ENCODE peak calls at places on chromosomes 5 and 9, in nine cellular contexts. J, R, X, I, F, Y, Q, S and H are unnamed samples. For H3K4me1, the result is how much of the 10 kb centered on the place peaks cover.

GRCh38 chr5:73757421-73757820 is 131.4 kb downstream of the ARHGEF28 start:
- DNase-seq in F (no peak), I (no peak), J (no peak), Y (no peak), X (no peak), Q (no peak), R (no peak), S (no peak), H (no peak)

GRCh38 chr9:124279531-124280175 is 21.9 kb downstream of the NEK6 start:
- DNase-seq in F (no peak), Y (no peak), Q (no peak), R (no peak), J (no peak), I (no peak), X (no peak), S (no peak), H (no peak)

GRCh38 chr9:114319147-114319546 is 3.8 kb upstream of the ORM1 start:
- DNase-seq in J (peak), Q (no peak), I (no peak), X (no peak), Y (no peak), S (no peak), R (no peak), F (peak), H (no peak)

GRCh38 chr5:85049020-85049419 is 664.3 kb upstream of the EDIL3 start:
- DNase-seq in Y (no peak), I (no peak), X (peak), Q (no peak), R (no peak), J (no peak), S (no peak), F (no peak), H (no peak)

GRCh38 chr5:149227168-149227826 is 44.4 kb upstream of the AFAP1L1 start:
- DNase-seq in S (no peak), J (no peak), F (no peak), Y (no peak), R (no peak), I (no peak), Q (no peak), X (peak), H (no peak)

GRCh38 chr9:100724932-100725331 is 147.1 kb downstream of the CAVIN4 start:
- DNase-seq in R (no peak), Y (no peak), X (no peak), Q (no peak), S (no peak), J (no peak), F (no peak), I (no peak), H (no peak)

GRCh38 chr9:17742065-17742464 is 163.2 kb downstream of the SH3GL2 start:
- DNase-seq in X (no peak), S (peak), R (no peak), F (no peak), I (no peak), Y (no peak), Q (no peak), J (no peak), H (no peak)

GRCh38 chr5:179497636-179498365 is 52.6 kb upstream of the RUFY1 start:
- DNase-seq in Y (no peak), F (no peak), J (no peak), Q (no peak), S (no peak), X (no peak), I (no peak), R (no peak), H (no peak)

GRCh38 chr9:82170079-82170662 is 181.6 kb downstream of the SPATA31D1 start:
- DNase-seq in Q (no peak), I (no peak), J (no peak), X (no peak), R (no peak), Y (no peak), S (no peak), F (no peak), H (no peak)

GRCh38 chr5:158154226-158155005 is 295.5 kb upstream of the CLINT1 start:
- DNase-seq in Y (no peak), Q (no peak), S (no peak), X (no peak), F (peak), I (no peak), J (no peak), R (no peak), H (no peak)

GRCh38 chr9:38066907-38067610 is 2.0 kb downstream of the SHB start:
- DNase-seq in I (no peak), R (no peak), Q (peak), S (no peak), F (peak), X (no peak), J (peak), Y (no peak), H (peak)

GRCh38 chr5:72468606-72469005 is 38.6 kb downstream of the ZNF366 start:
- DNase-seq in X (no peak), F (no peak), J (no peak), Y (peak), Q (no peak), I (no peak), R (no peak), S (no peak), H (no peak)

GRCh38 chr5:159133041-159133741 is 33.5 kb upstream of the EBF1 start:
- DNase-seq in R (no peak), Q (no peak), X (peak), F (no peak), J (no peak), Y (peak), S (no peak), I (peak), H (no peak)

GRCh38 chr5:32115985-32116384 is 58.1 kb downstream of the GOLPH3 start:
- DNase-seq in X (no peak), S (no peak), F (no peak), I (peak), Q (no peak), J (no peak), Y (no peak), R (no peak), H (no peak)

GRCh38 chr5:34511915-34512314 is 144.2 kb upstream of the RAI14 start:
- DNase-seq in X (no peak), R (peak), Y (no peak), Q (no peak), F (peak), J (peak), I (no peak), S (no peak), H (no peak)
- H3K27ac ChIP-seq in X (no peak), R (peak), Y (no peak), Q (peak), F (peak), J (no peak), I (no peak), S (no peak), H (peak)

DNA sequence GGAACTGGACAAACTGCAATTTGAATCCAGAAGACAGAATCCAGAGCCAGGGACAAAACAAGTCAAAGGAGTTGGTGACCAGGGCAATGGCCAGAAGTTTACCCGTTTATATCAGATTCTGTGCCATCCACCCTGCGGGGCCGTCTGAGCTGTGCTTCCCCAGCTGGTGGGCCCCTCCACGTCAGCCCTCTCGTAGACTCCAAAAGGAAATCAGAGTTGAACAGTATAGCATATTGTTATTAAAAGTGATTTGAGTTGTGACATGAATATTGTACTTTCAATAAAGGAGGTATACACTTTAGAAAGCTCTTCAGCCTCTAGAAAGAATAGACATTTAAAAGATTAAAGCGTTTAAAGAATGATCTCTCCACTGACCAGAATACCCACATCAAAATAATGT is 102.4 kb downstream of the NFIB start:
- DNase-seq in I (no peak), S (no peak), Y (no peak), X (no peak), R (no peak), F (no peak), J (no peak), Q (no peak), H (no peak)
- H3K4me1 ChIP-seq in I (half or more), S (under half), Y (under half), X (under half), R (under half), F (under half), J (under half), Q (half or more), H (under half)

DNA sequence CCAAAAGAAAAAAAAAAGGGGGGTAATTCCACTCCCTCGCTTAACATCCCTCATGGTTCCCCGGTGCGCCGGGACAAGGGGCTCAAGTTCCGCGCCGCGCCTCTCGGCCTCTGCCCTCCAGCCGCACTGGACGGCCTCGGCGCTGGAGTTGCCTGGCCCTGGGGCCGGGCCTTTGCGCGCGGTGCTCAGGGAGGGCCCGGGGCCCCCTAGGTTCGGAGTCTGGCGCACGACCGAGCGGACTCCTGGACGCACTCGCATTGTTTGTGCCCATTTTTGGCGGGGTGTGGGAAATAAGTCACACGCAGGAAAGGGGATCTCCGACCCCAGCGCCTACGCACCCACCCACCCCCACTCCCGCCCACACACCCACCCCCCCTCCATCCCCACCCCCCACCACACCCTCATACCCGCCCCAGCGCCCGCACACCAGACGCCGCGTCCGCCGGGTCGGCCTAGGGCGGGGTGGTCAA is 381 bp downstream of the MED22 start:
- DNase-seq in X (no peak), Q (no peak), F (no peak), I (no peak), Y (peak), S (no peak), R (no peak), J (peak), H (peak)
- TF ChIP-seq EP300 in X (no peak), Q (no peak), F (no peak), I (no peak), Y (no peak), S (no peak), R (no peak), J (no peak), H (no peak)

GRCh38 chr5:139481580-139482049 is 943 bp downstream of the STING1 start:
- DNase-seq in Q (no peak), X (no peak), S (no peak), J (peak), I (no peak), Y (peak), R (no peak), F (peak), H (peak)
- H3K27ac ChIP-seq in Q (peak), X (no peak), S (no peak), J (peak), I (no peak), Y (peak), R (peak), F (peak), H (peak)

DNA sequence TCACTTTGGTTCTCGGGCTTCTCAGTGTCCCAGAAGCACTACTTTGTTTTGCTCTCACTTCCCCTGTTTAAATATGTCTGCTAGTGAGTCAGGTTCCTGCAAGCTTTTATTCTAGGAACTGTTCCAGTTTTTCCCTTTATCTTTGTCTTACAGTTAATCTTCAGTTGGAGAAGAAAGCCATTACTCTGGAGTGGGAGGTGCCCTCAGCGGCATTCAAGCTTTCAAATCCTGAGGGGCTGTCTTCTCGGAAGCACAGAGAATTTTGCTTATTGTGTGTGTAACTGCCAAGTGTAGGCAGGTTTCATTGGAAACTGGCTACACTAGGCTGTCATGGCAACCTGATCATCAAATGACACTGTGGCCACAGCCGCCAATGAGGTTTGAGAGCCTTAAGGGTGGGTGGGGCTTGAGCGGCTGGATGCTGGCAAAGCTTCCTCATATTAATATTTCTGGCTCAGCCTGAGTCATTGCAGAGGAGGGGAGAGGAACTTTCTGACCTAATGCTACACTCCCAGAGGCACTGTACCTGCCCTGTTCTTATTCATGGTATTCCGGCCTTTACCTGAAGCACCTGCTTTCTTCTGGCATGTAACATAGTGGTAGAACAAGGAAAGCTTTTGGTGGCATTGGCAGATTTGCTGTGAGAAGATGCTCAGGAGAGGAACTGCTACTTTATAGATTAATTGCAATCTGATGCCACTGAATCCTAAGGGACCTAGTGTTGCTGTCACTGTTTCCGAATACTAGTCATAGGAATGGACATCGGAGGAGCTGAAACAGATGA is 26.3 kb downstream of the SLC25A25 start:
- DNase-seq in J (peak), F (peak), I (peak), S (no peak), Q (peak), Y (peak), R (peak), X (no peak), H (peak)
- H3K4me1 ChIP-seq in J (under half), F (half or more), I (under half), S (under half), Q (half or more), Y (half or more), R (half or more), X (under half), H (half or more)

GRCh38 chr9:89864257-89864656 is 259.4 kb downstream of the GADD45G start:
- DNase-seq in I (no peak), S (no peak), X (no peak), Q (no peak), R (no peak), F (peak), Y (no peak), J (peak), H (no peak)

GRCh38 chr9:89864731-89865130 is 259.9 kb downstream of the GADD45G start:
- DNase-seq in J (peak), I (no peak), F (peak), Q (no peak), R (no peak), Y (no peak), X (no peak), S (no peak), H (no peak)

GRCh38 chr9:89865357-89865756 is 260.5 kb downstream of the GADD45G start:
- DNase-seq in R (no peak), Y (no peak), I (no peak), Q (no peak), J (peak), S (no peak), F (peak), X (no peak), H (no peak)

GRCh38 chr9:89868100-89868499 is 263.3 kb downstream of the GADD45G start:
- DNase-seq in X (no peak), I (no peak), S (no peak), R (no peak), F (peak), Q (no peak), J (no peak), Y (no peak), H (no peak)

GRCh38 chr9:89865981-89866380 is 261.2 kb downstream of the GADD45G start:
- DNase-seq in Q (no peak), X (no peak), I (no peak), F (no peak), Y (no peak), R (no peak), S (no peak), J (peak), H (no peak)
- TF ChIP-seq EP300 in Q (no peak), X (no peak), I (no peak), F (no peak), Y (no peak), R (no peak), S (no peak), J (no peak), H (no peak)

GRCh38 chr9:86181379-86182315 is 77.8 kb downstream of the C9orf153 start:
- DNase-seq in J (no peak), I (no peak), F (no peak), Y (no peak), X (no peak), S (no peak), R (no peak), Q (no peak), H (no peak)
- H3K27ac ChIP-seq in J (no peak), I (no peak), F (no peak), Y (no peak), X (no peak), S (no peak), R (no peak), Q (no peak), H (no peak)

DNA sequence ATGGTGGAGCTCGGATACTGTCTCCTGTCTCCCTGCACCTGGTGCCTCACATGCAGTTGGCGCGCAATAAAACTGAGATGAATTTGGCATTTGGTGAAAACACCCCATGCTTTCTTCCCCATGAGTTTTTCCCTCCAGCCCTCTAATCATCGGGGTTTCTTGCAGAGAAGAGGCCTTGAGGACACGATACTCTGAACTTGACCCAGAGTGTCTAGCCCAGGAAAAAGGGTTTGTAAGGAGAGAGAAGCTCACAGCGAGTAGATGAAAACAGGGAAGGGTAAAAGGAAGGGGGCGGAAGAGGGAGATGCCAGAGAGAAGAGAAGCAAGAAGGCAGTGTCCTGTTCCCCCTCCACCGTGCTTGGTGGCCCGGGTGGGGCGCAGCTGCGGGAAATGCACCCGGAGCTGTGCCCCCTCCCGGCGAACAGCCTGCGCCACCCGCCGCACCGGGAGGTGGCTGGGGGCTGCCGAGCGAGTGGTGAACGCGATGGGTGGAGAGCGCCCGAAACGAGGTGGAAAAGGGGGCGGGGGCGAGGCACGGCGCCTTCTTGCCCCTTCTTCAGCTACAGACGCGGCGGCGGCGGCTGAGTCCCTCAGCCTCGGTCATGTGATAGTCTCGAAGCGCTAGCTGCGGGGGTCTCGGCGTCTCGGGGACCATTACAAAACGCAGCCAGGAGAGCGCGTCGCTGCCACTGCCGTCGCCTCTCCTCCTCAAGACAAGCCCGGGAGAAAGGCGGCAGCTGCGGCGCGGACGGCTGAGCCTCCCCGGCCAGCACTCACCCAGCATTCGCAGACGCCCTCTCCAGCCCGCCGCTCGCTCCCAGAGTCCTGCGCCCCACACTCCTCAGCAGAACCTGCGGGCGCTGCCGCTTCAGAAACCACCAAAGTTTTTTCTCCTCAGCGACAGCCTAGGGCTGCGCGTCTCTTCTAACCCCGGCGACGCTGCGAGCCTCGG is 1.1 kb upstream of the FOXB2 start:
- DNase-seq in Y (no peak), X (no peak), Q (peak), F (no peak), J (no peak), I (no peak), S (no peak), R (no peak), H (no peak)
- H3K4me1 ChIP-seq in Y (under half), X (under half), Q (half or more), F (half or more), J (under half), I (under half), S (under half), R (under half), H (under half)

GRCh38 chr5:44440186-44440585 is 51.0 kb upstream of the FGF10 start:
- DNase-seq in S (no peak), R (no peak), Q (no peak), Y (no peak), F (no peak), I (no peak), J (no peak), X (no peak), H (no peak)

GRCh38 chr5:44443172-44443571 is 54.0 kb upstream of the FGF10 start:
- DNase-seq in R (no peak), I (no peak), J (no peak), S (no peak), X (no peak), Q (no peak), Y (no peak), F (no peak), H (no peak)

GRCh38 chr5:44446399-44446798 is 57.2 kb upstream of the FGF10 start:
- DNase-seq in S (no peak), Q (no peak), R (no peak), F (no peak), Y (no peak), J (no peak), I (no peak), X (no peak), H (no peak)

DNA sequence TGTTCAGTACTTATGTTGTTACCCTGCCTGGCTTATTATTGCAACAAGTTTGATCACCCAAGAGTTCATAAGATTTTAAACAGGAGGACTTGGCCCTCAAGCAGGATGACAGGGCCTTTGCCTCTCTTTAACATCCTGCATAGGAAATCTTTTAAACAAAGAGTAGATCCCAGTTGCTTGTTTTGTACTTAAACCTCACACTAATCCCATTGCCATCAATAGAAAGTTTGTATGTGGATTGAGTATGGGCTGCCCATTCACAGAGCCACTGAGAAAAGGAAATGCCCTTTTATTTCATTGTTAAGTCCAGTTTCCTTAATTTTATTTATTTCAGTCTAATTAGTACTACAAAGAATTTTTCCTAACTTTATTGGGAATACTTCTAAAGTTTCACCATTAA is 52.2 kb upstream of the FGF10 start:
- DNase-seq in I (no peak), Q (no peak), Y (no peak), S (no peak), F (no peak), R (no peak), X (no peak), J (no peak), H (no peak)
- TF ChIP-seq EP300 in I (no peak), Q (no peak), Y (no peak), S (no peak), F (no peak), R (no peak), X (no peak), J (no peak), H (no peak)

GRCh38 chr5:156326718-156327259 is at the start of gene SGCD:
- DNase-seq in J (peak), S (no peak), X (no peak), R (peak), F (peak), I (peak), Y (no peak), Q (no peak), H (peak)
- H3K27ac ChIP-seq in J (no peak), S (no peak), X (no peak), R (peak), F (peak), I (peak), Y (no peak), Q (peak), H (peak)